ENCODE peak calls at places on chromosomes 2 and 18, in ten cellular contexts. Q is left ventricle myocardium inferior, I is foreskin fibroblast, E is dorsolateral prefrontal cortex, O is activated B cell treated with CpG ODN at 0.5 μM for 24 hours, H is lower lobe of right lung, M is cardiac fibroblast, T is fibroblast of the aortic adventitia, Z is B cell, L is BJ. G is an unnamed sample.
A peak's percentile ranks its signal among the peaks of the same experiment; 100 is the strongest.

GRCh38 chr18:53426656-53427055 is 797.8 kb downstream of the MBD2 start:
- DNase-seq in O (no peak), I (no peak), Q (no peak), M (no peak), H (no peak), T (no peak), E (no peak), L (no peak), Z (no peak), G (no peak)

GRCh38 chr2:157934684-157935377 is 58.7 kb upstream of the ACVR1 start:
- DNase-seq in O (no peak), M (no peak), Q (no peak), Z (no peak), H (no peak), L (no peak), T (no peak), I (no peak), E (no peak), G (no peak)

GRCh38 chr18:67354091-67354490 is 162.4 kb downstream of the DSEL start:
- DNase-seq in T (no peak), Z (no peak), L (no peak), M (no peak), Q (no peak), O (no peak), I (no peak), H (no peak), E (no peak), G (no peak)

GRCh38 chr18:40555914-40556313 is 1399.1 kb upstream of the PIK3C3 start:
- DNase-seq in L (no peak), E (no peak), Q (no peak), O (no peak), M (peak; percentile 15), I (peak; percentile 14), T (no peak), Z (no peak), H (no peak), G (no peak)

GRCh38 chr18:30106356-30106755 is 936.2 kb downstream of the DSC3 start:
- DNase-seq in O (no peak), Q (no peak), E (no peak), L (no peak), I (no peak), T (no peak), M (no peak), H (no peak), Z (no peak), G (no peak)

GRCh38 chr2:11744631-11745394 is 1.6 kb upstream of the LPIN1 start:
- DNase-seq in Q (peak; percentile 47), T (peak; percentile 60), L (no peak), M (peak; percentile 44), E (peak; percentile 41), O (no peak), I (no peak), H (no peak), Z (no peak), G (no peak)

GRCh38 chr2:215870986-215871385 is 142.4 kb downstream of the MREG start:
- DNase-seq in Z (no peak), L (no peak), T (no peak), E (no peak), Q (no peak), M (no peak), O (no peak), I (no peak), H (no peak), G (no peak)

GRCh38 chr2:238379096-238379810 is 47.5 kb upstream of the ASB1 start:
- DNase-seq in Z (no peak), H (peak; percentile 62), Q (no peak), M (peak; percentile 67), O (no peak), I (no peak), E (no peak), T (peak; percentile 69), L (no peak), G (peak; percentile 35)

GRCh38 chr2:224412064-224412921 is 10.4 kb upstream of the FAM124B start:
- DNase-seq in L (peak; percentile 60), M (peak; percentile 36), Q (no peak), E (no peak), T (peak; percentile 13), H (no peak), I (peak; percentile 22), O (no peak), Z (no peak), G (no peak)

GRCh38 chr2:60976875-60977561 is 40.5 kb upstream of the PEX13 start:
- DNase-seq in E (no peak), T (no peak), Z (no peak), L (no peak), Q (no peak), O (no peak), H (no peak), I (no peak), M (no peak), G (peak; percentile 58)

GRCh38 chr2:25885933-25886332 is 7.6 kb upstream of the ASXL2 start:
- DNase-seq in O (no peak), L (no peak), H (no peak), Z (no peak), E (no peak), I (peak; percentile 82), Q (no peak), T (peak; percentile 56), M (peak; percentile 89), G (no peak)

GRCh38 chr18:59200787-59201186 is 19.2 kb upstream of the GRP start:
- DNase-seq in T (no peak), E (no peak), H (no peak), M (no peak), Q (no peak), L (no peak), Z (no peak), I (no peak), O (no peak), G (no peak)
- TF ChIP-seq CTCF in T (no peak), E (no peak), H (no peak), M (no peak), Q (no peak), L (peak; percentile 30), Z (no peak), I (peak; percentile 31), O (no peak), G (no peak)

DNA sequence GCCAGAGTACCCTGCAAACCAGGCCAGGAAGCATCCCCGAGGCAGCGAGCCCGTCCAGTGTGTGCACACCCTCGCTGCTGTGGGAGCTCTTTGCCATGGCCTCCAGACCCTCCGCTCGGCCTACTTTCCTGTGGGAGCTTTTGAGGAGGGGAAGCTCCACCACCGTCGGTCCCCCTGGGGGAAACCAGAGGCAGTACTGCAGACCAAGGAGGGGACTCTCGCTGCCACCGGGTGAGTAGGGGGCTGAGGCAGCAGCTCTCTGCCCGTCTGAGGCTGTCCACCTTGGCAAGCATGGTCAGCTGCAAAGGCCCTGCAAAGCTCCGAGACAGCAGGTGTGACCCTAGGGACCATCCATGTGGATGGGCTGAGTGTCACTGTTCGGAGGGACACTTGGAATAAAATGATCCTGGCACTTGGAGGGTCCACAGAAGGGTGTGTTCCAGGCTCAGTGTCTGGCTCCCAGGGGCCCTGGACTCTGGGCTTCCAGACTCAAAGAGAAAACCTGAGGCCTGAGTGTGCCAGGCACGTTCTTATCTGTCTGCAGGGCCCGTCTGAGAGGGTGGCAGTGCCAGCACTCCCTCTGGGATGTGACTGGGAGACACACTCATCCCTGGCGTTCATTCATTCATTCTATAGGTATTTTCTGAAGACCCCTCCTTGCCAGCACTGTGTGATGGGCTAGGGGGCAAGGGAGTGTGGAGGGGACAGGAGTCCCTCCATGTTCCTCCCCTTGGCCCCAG is 282.8 kb upstream of the HS6ST1 start:
- DNase-seq in Z (no peak), L (no peak), E (no peak), H (peak; percentile 35), T (no peak), O (no peak), Q (peak; percentile 11), I (no peak), M (no peak), G (no peak)
- TF ChIP-seq CTCF in Z (no peak), L (no peak), E (no peak), H (no peak), T (no peak), O (no peak), Q (no peak), I (no peak), M (no peak), G (no peak)

GRCh38 chr2:189439342-189439741 is 1.9 kb upstream of the WDR75 start:
- DNase-seq in E (no peak), L (no peak), M (no peak), I (no peak), Z (no peak), O (no peak), H (no peak), T (no peak), Q (no peak), G (no peak)

GRCh38 chr2:189442468-189442867 is 1.2 kb downstream of the WDR75 start:
- DNase-seq in M (no peak), I (no peak), T (no peak), L (no peak), E (no peak), Z (no peak), H (no peak), O (no peak), Q (no peak), G (no peak)

GRCh38 chr2:189440644-189440946 is 679 bp upstream of the WDR75 start:
- DNase-seq in I (no peak), M (no peak), H (no peak), L (no peak), E (no peak), O (no peak), Q (no peak), Z (no peak), T (no peak), G (no peak)

GRCh38 chr2:189441709-189442074 is 418 bp downstream of the WDR75 start:
- DNase-seq in E (no peak), I (no peak), L (no peak), H (no peak), M (no peak), Z (no peak), T (no peak), O (no peak), Q (no peak), G (no peak)

DNA sequence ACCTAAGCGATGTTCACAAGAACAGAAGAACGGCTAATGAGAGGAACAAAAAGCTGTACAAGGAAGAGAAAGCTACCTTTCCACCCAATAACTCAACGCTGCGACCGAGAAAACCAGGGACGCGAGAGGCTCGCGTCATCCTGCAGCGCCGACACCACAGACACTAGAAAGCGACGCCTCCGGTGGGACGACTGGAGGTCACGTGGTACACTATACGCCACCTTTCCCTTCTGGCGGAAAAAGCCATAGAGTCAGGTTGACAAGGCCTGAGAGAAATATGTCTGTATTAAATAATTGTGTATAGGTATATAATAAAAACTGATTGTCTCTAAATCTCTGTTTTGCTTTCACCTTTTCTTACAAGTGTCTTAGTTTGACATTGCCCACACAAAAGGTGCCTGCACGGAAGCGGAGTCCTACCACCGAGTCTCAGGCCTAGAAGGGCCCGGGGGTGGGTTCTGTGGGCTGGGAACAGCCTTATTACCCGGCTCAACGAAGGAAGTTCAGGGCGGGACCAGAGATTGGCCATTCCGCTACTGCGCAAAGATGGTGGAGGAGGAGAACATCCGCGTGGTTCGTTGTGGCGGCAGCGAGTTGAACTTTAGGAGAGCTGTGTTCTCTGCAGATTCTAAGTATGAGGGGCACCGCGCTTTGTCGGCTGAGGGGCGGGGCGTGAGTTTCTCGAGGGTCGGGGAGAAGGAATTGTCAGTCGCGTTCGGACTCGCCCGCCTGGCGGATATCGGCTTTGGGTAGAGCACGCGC is at the start of gene WDR75:
- DNase-seq in Z (peak; percentile 93), H (peak; percentile 94), M (peak; percentile 97), E (peak; percentile 92), Q (peak; percentile 91), L (peak; percentile 66), T (peak; percentile 96), O (peak; percentile 79), I (peak; percentile 93), G (peak; percentile 83)
- TF ChIP-seq CTCF in Z (no peak), H (no peak), M (no peak), E (peak; percentile 45), Q (no peak), L (no peak), T (no peak), O (no peak), I (no peak), G (no peak)

GRCh38 chr18:49486959-49487710 is at the start of gene C18orf32:
- DNase-seq in T (peak; percentile 91), H (peak; percentile 98), M (peak; percentile 93), O (peak; percentile 94), I (peak; percentile 95), Q (peak; percentile 97), Z (peak; percentile 96), L (peak; percentile 57), E (peak; percentile 98), G (peak; percentile 93)
- TF ChIP-seq CTCF in T (no peak), H (no peak), M (no peak), O (no peak), I (no peak), Q (no peak), Z (no peak), L (no peak), E (peak; percentile 11), G (no peak)